ENCODE peak calls at places on chromosomes 2 and 18, in ten cellular contexts. I is spleen, K is A549, J is heart left ventricle, N is transverse colon, Q is body of pancreas, R is adrenal gland, Z is endothelial cell of umbilical vein, T is tibial nerve, E is HCT116. Y is an unnamed sample.

GRCh38 chr18:10279905-10280658 is 174.4 kb upstream of the APCDD1 start:
- DNase-seq in T (no peak), E (no peak), K (no peak), I (no peak), Q (no peak), N (no peak), Z (no peak), R (no peak), J (no peak), Y (no peak)

GRCh38 chr2:43055985-43056384 is 170.4 kb downstream of the ZFP36L2 start:
- DNase-seq in J (no peak), E (no peak), K (no peak), N (no peak), R (no peak), T (no peak), Z (no peak), I (peak), Q (no peak), Y (no peak)

GRCh38 chr2:31420936-31421335 is 6.4 kb upstream of the XDH start:
- DNase-seq in K (no peak), E (no peak), J (no peak), Z (no peak), T (no peak), Q (no peak), N (no peak), I (no peak), R (no peak), Y (no peak)

GRCh38 chr18:58942486-58942885 is 77.8 kb downstream of the ZNF532 start:
- DNase-seq in E (no peak), K (peak), Z (peak), T (no peak), N (no peak), I (no peak), Q (no peak), J (no peak), R (no peak), Y (no peak)

GRCh38 chr18:11336241-11336640 is 186.9 kb upstream of the PIEZO2 start:
- DNase-seq in E (no peak), K (no peak), J (no peak), T (no peak), R (no peak), N (no peak), I (no peak), Z (no peak), Q (no peak), Y (no peak)

GRCh38 chr2:221289846-221290245 is 282.3 kb downstream of the EPHA4 start:
- DNase-seq in T (no peak), K (no peak), Z (no peak), N (no peak), J (no peak), E (no peak), I (no peak), Q (no peak), R (no peak), Y (no peak)

GRCh38 chr18:25282282-25282681 is 69.7 kb downstream of the ZNF521 start:
- DNase-seq in T (no peak), Q (no peak), R (no peak), K (no peak), J (no peak), Z (peak), I (no peak), N (peak), E (no peak), Y (peak)

GRCh38 chr2:74502720-74503505 is 3.5 kb upstream of the LBX2 start:
- DNase-seq in K (peak), I (peak), J (peak), N (peak), E (peak), T (peak), Z (peak), Q (peak), R (peak), Y (peak)

GRCh38 chr2:101109451-101110140 is 41.6 kb downstream of the TBC1D8 start:
- DNase-seq in I (no peak), T (no peak), Q (no peak), K (no peak), E (no peak), J (no peak), R (no peak), Z (peak), N (no peak), Y (no peak)

GRCh38 chr2:10909050-10909995 is 2.4 kb upstream of the KCNF1 start:
- DNase-seq in N (no peak), E (peak), J (no peak), Z (peak), I (no peak), R (no peak), T (no peak), K (peak), Q (no peak), Y (peak)

GRCh38 chr2:126368778-126369177 is 287.2 kb upstream of the GYPC start:
- DNase-seq in E (no peak), Q (no peak), J (no peak), T (no peak), R (no peak), K (no peak), Z (no peak), I (no peak), N (no peak), Y (no peak)

GRCh38 chr18:55220523-55220922 is 261.3 kb upstream of the CCDC68 start:
- DNase-seq in T (no peak), Z (no peak), Q (no peak), K (no peak), E (no peak), I (no peak), R (no peak), N (no peak), J (no peak), Y (no peak)

GRCh38 chr2:205714058-205714776 is 31.9 kb downstream of the NRP2 start:
- DNase-seq in R (no peak), Z (no peak), E (no peak), I (no peak), N (no peak), K (no peak), J (no peak), Q (no peak), T (no peak), Y (no peak)

GRCh38 chr18:32086866-32087265 is 4.8 kb upstream of the RNF138 start:
- DNase-seq in K (no peak), Z (no peak), I (no peak), T (no peak), N (no peak), E (peak), Q (no peak), R (no peak), J (no peak), Y (no peak)

GRCh38 chr2:189214484-189214883 is 34.9 kb upstream of the COL5A2 start:
- DNase-seq in E (no peak), N (no peak), T (no peak), R (no peak), K (no peak), Z (no peak), Q (no peak), I (no peak), J (no peak), Y (no peak)

GRCh38 chr18:9055185-9055584 is 47.3 kb upstream of the NDUFV2 start:
- DNase-seq in E (peak), T (no peak), R (no peak), N (no peak), Z (peak), J (no peak), K (peak), Q (no peak), I (no peak), Y (no peak)

GRCh38 chr2:109702250-109702985 is 88.3 kb downstream of the SOWAHC start:
- DNase-seq in K (peak), Z (no peak), Q (no peak), J (no peak), I (no peak), N (peak), R (no peak), T (no peak), E (peak), Y (no peak)

GRCh38 chr2:21291281-21291825 is 167.6 kb downstream of the TDRD15 start:
- DNase-seq in I (no peak), R (no peak), N (no peak), J (no peak), T (no peak), K (no peak), Z (no peak), E (no peak), Q (no peak), Y (no peak)

GRCh38 chr2:165639504-165639903 is 154.5 kb downstream of the GALNT3 start:
- DNase-seq in R (no peak), Q (no peak), T (no peak), J (no peak), Z (no peak), I (no peak), N (no peak), K (no peak), E (no peak), Y (no peak)

GRCh38 chr2:141015339-141016047 is 1115.3 kb downstream of the LRP1B start:
- DNase-seq in Q (no peak), E (no peak), J (peak), R (no peak), N (no peak), Z (no peak), K (no peak), T (no peak), I (no peak), Y (no peak)

GRCh38 chr2:59528525-59528924 is 1024.9 kb downstream of the BCL11A start:
- DNase-seq in K (no peak), T (no peak), N (no peak), R (no peak), Q (no peak), E (no peak), I (no peak), Z (no peak), J (no peak), Y (no peak)

GRCh38 chr2:27282892-27283291 is 663 bp downstream of the TRIM54 start:
- DNase-seq in I (no peak), E (no peak), T (no peak), K (peak), Z (peak), Q (no peak), R (no peak), J (peak), N (no peak), Y (no peak)

GRCh38 chr18:38933910-38934510 is 1368.4 kb upstream of the CELF4 start:
- DNase-seq in Q (no peak), Z (no peak), N (no peak), K (no peak), J (no peak), T (no peak), E (no peak), R (no peak), I (no peak), Y (no peak)

GRCh38 chr2:235492850-235493344 is 946 bp upstream of the AGAP1 start:
- DNase-seq in E (no peak), Z (no peak), R (no peak), N (no peak), I (no peak), Q (no peak), T (no peak), J (no peak), K (no peak), Y (no peak)

GRCh38 chr18:21703241-21703820 is 1.2 kb downstream of the ABHD3 start:
- DNase-seq in R (no peak), I (no peak), Z (no peak), J (no peak), T (no peak), E (no peak), N (peak), K (no peak), Q (no peak), Y (no peak)

GRCh38 chr2:241188386-241189092 is at the start of gene ANO7:
- DNase-seq in Z (no peak), E (no peak), T (no peak), J (no peak), I (no peak), Q (no peak), N (peak), R (no peak), K (peak), Y (no peak)

GRCh38 chr2:119549236-119549635 is 5.0 kb downstream of the CFAP221 start:
- DNase-seq in R (no peak), Q (peak), T (no peak), I (no peak), J (no peak), E (no peak), K (no peak), N (no peak), Z (no peak), Y (no peak)

GRCh38 chr2:189178007-189178406 is 1.6 kb downstream of the COL5A2 start:
- DNase-seq in R (no peak), T (no peak), I (no peak), K (peak), N (no peak), J (no peak), E (no peak), Q (no peak), Z (peak), Y (no peak)

GRCh38 chr2:201218780-201219179 is 35.8 kb downstream of the CASP10 start:
- DNase-seq in I (no peak), R (no peak), N (peak), T (no peak), K (no peak), E (no peak), Q (no peak), J (no peak), Z (peak), Y (no peak)

GRCh38 chr18:23641937-23642666 is 20.6 kb downstream of the ANKRD29 start:
- DNase-seq in K (no peak), R (no peak), Z (no peak), N (no peak), J (no peak), E (no peak), T (no peak), I (no peak), Q (no peak), Y (no peak)

GRCh38 chr2:172806426-172807008 is 70.9 kb downstream of the RAPGEF4 start:
- DNase-seq in R (no peak), K (peak), Z (peak), J (no peak), T (no peak), I (no peak), Q (no peak), N (no peak), E (peak), Y (no peak)

GRCh38 chr18:23307567-23308295 is 145.4 kb upstream of the RIOK3 start:
- DNase-seq in I (peak), T (no peak), Q (no peak), E (peak), Z (peak), N (no peak), K (no peak), J (no peak), R (no peak), Y (peak)

GRCh38 chr2:127358971-127359370 is 28.8 kb downstream of the MAP3K2 start:
- DNase-seq in T (no peak), E (no peak), R (no peak), N (no peak), K (no peak), I (no peak), J (no peak), Q (no peak), Z (no peak), Y (no peak)

GRCh38 chr2:33644215-33644614 is 45.1 kb upstream of the FAM98A start:
- DNase-seq in J (no peak), T (no peak), K (no peak), R (no peak), Q (no peak), I (no peak), N (no peak), E (no peak), Z (no peak), Y (no peak)

GRCh38 chr2:63446658-63447057 is 141.6 kb downstream of the WDPCP start:
- DNase-seq in N (no peak), I (no peak), Q (no peak), E (no peak), T (no peak), R (no peak), Z (no peak), J (no peak), K (no peak), Y (no peak)

GRCh38 chr2:69100220-69100723 is 87.3 kb downstream of the ANTXR1 start:
- DNase-seq in I (no peak), N (no peak), J (peak), Z (no peak), E (no peak), Q (no peak), K (no peak), T (peak), R (no peak), Y (no peak)

GRCh38 chr2:191950132-191950885 is 103.4 kb upstream of the CAVIN2 start:
- DNase-seq in Z (peak), E (no peak), T (no peak), R (no peak), K (peak), I (no peak), J (no peak), Q (no peak), N (no peak), Y (no peak)

GRCh38 chr2:126244937-126245336 is 411.0 kb upstream of the GYPC start:
- DNase-seq in J (peak), E (no peak), R (peak), K (peak), N (peak), T (peak), I (no peak), Q (peak), Z (no peak), Y (no peak)

GRCh38 chr2:219252084-219252483 is 959 bp upstream of the TUBA4B start:
- DNase-seq in R (no peak), Q (peak), K (no peak), T (no peak), J (no peak), N (peak), E (no peak), I (no peak), Z (no peak), Y (no peak)

GRCh38 chr2:219254590-219255219 is 987 bp upstream of the TUBA4A start:
- DNase-seq in K (no peak), T (no peak), I (no peak), R (peak), Z (no peak), J (peak), N (no peak), E (no peak), Q (no peak), Y (no peak)

GRCh38 chr2:219252900-219253752 is at the start of gene TUBA4B:
- DNase-seq in Z (peak), N (peak), Q (peak), I (peak), R (peak), J (peak), E (no peak), K (peak), T (no peak), Y (no peak)

GRCh38 chr2:219252570-219252899 is 508 bp upstream of the TUBA4B start:
- DNase-seq in I (no peak), Z (no peak), J (no peak), Q (no peak), N (no peak), K (no peak), T (no peak), R (no peak), E (no peak), Y (no peak)

DNA sequence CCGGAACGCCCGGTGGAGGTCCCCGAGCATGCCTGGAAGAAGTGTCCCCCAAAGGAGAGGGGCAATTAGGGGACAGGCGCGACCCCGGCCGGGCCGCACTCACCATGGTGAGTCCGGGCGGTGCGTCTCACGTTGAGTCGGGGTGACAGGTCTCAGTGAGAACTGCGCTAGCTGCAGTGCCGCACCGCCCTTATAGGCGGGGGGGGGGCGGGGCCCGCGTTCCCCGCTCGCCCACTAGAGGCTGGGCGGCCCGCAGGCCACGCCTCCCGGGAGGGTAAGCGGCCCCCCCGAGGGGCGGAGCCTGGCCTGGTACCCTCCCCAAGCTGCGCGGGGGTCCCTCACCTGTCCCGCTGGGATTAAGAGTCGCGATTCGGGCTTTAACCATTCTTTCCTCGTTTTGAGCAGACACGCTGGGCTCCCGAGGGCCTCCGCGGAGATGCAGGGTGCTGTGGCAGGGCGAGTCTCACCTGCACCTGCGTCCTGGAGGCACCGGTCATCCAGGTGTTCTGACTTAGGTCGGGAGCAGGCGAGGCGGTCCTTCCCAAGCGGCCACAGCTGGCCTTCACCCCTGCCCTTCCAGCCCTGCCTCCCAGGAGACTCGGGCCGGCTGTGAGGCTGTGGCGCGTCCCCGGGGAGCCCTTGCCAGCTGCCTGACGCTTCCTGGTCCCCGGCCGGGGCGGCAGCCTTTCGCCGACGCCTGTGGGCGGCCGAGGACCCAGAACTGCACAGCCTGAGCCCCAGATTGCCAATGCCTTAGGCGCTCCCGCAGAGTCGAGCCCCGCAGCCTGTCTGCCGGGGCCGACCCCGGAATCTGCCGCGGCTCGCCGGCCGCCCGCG is at the start of gene TUBA4A:
- DNase-seq in N (peak), Z (peak), J (peak), I (peak), Q (peak), T (peak), R (peak), E (peak), K (peak), Y (peak)
- TF ChIP-seq POLR2A in N (peak), Z (no peak), J (peak), I (peak), Q (peak), T (peak), R (peak), E (peak), K (peak), Y (peak)

DNA sequence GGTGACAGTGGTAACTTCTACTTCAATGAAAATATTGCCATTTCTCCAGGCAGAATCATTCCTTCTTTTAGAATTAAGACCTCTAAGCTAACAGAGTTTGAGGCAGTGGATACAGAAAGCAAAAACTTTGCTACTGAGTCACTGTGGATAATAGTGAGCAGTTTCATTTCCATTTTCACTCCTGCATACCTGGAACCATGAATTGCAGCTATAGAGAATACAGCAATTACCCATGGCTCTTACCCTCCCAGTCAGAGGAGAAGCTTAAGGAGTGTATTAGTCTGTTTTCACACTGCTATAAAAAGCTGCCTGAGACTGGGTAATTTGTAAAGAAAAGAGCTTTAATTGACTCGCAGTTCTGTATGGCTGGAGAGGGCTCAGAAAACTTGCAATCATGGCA is 531.4 kb upstream of the CNTNAP5 start:
- DNase-seq in Q (no peak), N (no peak), R (no peak), I (no peak), Z (no peak), E (no peak), T (no peak), J (no peak), K (no peak), Y (no peak)
- H3K4me3 ChIP-seq in Q (no peak), N (no peak), R (no peak), I (no peak), Z (no peak), E (no peak), T (no peak), J (no peak), K (no peak), Y (no peak)

GRCh38 chr2:168804214-168804613 is 1.8 kb downstream of the NOSTRIN start:
- DNase-seq in Z (peak), R (peak), T (no peak), K (no peak), I (no peak), E (no peak), Q (peak), J (no peak), N (no peak), Y (no peak)
- TF ChIP-seq POLR2A in Z (no peak), R (no peak), T (no peak), K (no peak), I (no peak), E (no peak), Q (no peak), J (no peak), N (no peak), Y (no peak)

DNA sequence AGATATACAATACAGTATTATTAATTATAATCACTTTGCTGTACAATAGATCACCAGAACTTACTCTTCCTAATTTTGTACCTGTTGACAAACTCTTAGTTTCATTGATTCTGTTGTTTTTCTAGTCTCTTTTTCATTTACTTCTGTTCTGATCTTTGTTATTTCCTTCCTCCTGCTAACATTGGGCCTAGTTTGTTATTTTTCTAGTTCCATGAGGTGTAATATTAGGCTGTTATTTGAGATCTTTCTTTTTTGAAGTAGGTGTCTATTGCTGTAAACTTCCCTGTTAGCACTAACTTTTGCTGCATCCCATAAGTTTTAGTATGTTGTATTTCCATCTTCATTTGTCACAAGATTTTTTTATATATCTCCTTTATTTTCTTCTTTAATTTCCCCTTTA is 55.1 kb downstream of the LIMS1 start:
- DNase-seq in J (no peak), K (no peak), Q (no peak), Z (peak), R (no peak), N (no peak), T (no peak), E (no peak), I (no peak), Y (no peak)
- H3K4me3 ChIP-seq in J (no peak), K (no peak), Q (no peak), Z (no peak), R (no peak), N (no peak), T (no peak), E (no peak), I (no peak), Y (no peak)

GRCh38 chr2:47172156-47172921 is 17.2 kb upstream of the STPG4 start:
- DNase-seq in E (no peak), R (peak), T (no peak), Q (no peak), K (peak), I (no peak), N (no peak), J (no peak), Z (peak), Y (no peak)
- TF ChIP-seq POLR2A in E (no peak), R (no peak), T (no peak), Q (no peak), K (no peak), I (no peak), N (no peak), J (no peak), Z (no peak), Y (no peak)

Y was measured in lower leg skin.